ENCODE peak calls at places on chromosome 18, in seven cellular contexts. G, Y, E, F, H, W and I are unnamed samples.

GRCh38 chr18:62354171-62354570 is 29.1 kb downstream of the TNFRSF11A start:
- DNase-seq in G (no peak), Y (no peak), E (no peak), F (no peak), H (no peak), W (no peak), I (no peak)

GRCh38 chr18:63213331-63213900 is 106.2 kb downstream of the BCL2 start:
- DNase-seq in G (no peak), Y (no peak), E (no peak), F (no peak), H (no peak), W (no peak), I (no peak)

GRCh38 chr18:48197819-48198218 is 211.4 kb downstream of the ZBTB7C start:
- DNase-seq in G (no peak), Y (no peak), E (no peak), F (no peak), H (no peak), W (no peak), I (no peak)

GRCh38 chr18:57819671-57820460 is 16.8 kb upstream of the ATP8B1 start:
- DNase-seq in G (no peak), Y (peak; percentile 68), E (no peak), F (no peak), H (peak; percentile 86), W (no peak), I (peak; percentile 57)

GRCh38 chr18:54883816-54884604 is 55.7 kb downstream of the RAB27B start:
- DNase-seq in G (no peak), Y (no peak), E (no peak), F (no peak), H (no peak), W (no peak), I (no peak)

GRCh38 chr18:68461635-68462034 is 253.3 kb downstream of the TMX3 start:
- DNase-seq in G (no peak), Y (no peak), E (no peak), F (no peak), H (no peak), W (no peak), I (no peak)

GRCh38 chr18:39435986-39436385 is 1870.4 kb upstream of the CELF4 start:
- DNase-seq in G (no peak), Y (no peak), E (no peak), F (no peak), H (no peak), W (no peak), I (no peak)

GRCh38 chr18:73942956-73943355 is 204.7 kb downstream of the FBXO15 start:
- DNase-seq in G (no peak), Y (no peak), E (no peak), F (no peak), H (no peak), W (no peak), I (no peak)

GRCh38 chr18:79525556-79526467 is 130.1 kb downstream of the NFATC1 start:
- DNase-seq in G (no peak), Y (no peak), E (no peak), F (peak; percentile 59), H (no peak), W (no peak), I (no peak)

GRCh38 chr18:57859314-57859713 is 56.2 kb upstream of the ATP8B1 start:
- DNase-seq in G (no peak), Y (peak; percentile 39), E (no peak), F (no peak), H (peak; percentile 13), W (no peak), I (peak; percentile 55)

GRCh38 chr18:57621252-57621607 is 406 bp downstream of the NARS1 start:
- DNase-seq in G (peak; percentile 10), Y (no peak), E (no peak), F (no peak), H (no peak), W (no peak), I (no peak)

GRCh38 chr18:3451989-3452749 is 2.2 kb downstream of the TGIF1 start:
- DNase-seq in G (peak; percentile 16), Y (peak; percentile 71), E (peak; percentile 24), F (peak; percentile 62), H (peak; percentile 33), W (no peak), I (no peak)

GRCh38 chr18:68638613-68639012 is 76.3 kb downstream of the TMX3 start:
- DNase-seq in G (no peak), Y (no peak), E (no peak), F (no peak), H (no peak), W (no peak), I (no peak)

GRCh38 chr18:63887424-63887823 is at the start of gene SERPINB2:
- DNase-seq in G (no peak), Y (no peak), E (no peak), F (no peak), H (no peak), W (no peak), I (peak; percentile 14)

GRCh38 chr18:79030680-79031079 is 38.5 kb upstream of the ATP9B start:
- DNase-seq in G (no peak), Y (no peak), E (no peak), F (no peak), H (no peak), W (no peak), I (no peak)

GRCh38 chr18:43931439-43931838 is 654.1 kb upstream of the SYT4 start:
- DNase-seq in G (no peak), Y (no peak), E (no peak), F (no peak), H (no peak), W (no peak), I (no peak)

GRCh38 chr18:41389936-41390667 is 564.9 kb upstream of the PIK3C3 start:
- DNase-seq in G (no peak), Y (no peak), E (no peak), F (no peak), H (no peak), W (no peak), I (no peak)

GRCh38 chr18:31573047-31573446 is 18.6 kb upstream of the TTR start:
- DNase-seq in G (no peak), Y (no peak), E (no peak), F (no peak), H (no peak), W (no peak), I (no peak)

GRCh38 chr18:76765649-76766048 is 56.7 kb upstream of the ZNF236 start:
- DNase-seq in G (no peak), Y (no peak), E (no peak), F (no peak), H (no peak), W (no peak), I (no peak)

GRCh38 chr18:10519999-10520935 is 5.6 kb upstream of the NAPG start:
- DNase-seq in G (peak; percentile 66), Y (peak; percentile 78), E (peak; percentile 27), F (peak; percentile 91), H (peak; percentile 90), W (peak; percentile 92), I (peak; percentile 85)

GRCh38 chr18:48545690-48546365 is 7.0 kb downstream of the CTIF start:
- DNase-seq in G (no peak), Y (peak; percentile 19), E (no peak), F (peak; percentile 30), H (peak; percentile 79), W (peak; percentile 61), I (no peak)

GRCh38 chr18:3333056-3333720 is 71.3 kb downstream of the MYL12B start:
- DNase-seq in G (no peak), Y (no peak), E (no peak), F (no peak), H (no peak), W (no peak), I (no peak)

GRCh38 chr18:26470011-26470637 is 78.2 kb downstream of the KCTD1 start:
- DNase-seq in G (no peak), Y (no peak), E (no peak), F (no peak), H (no peak), W (no peak), I (peak; percentile 78)

GRCh38 chr18:63237486-63237885 is 82.1 kb downstream of the BCL2 start:
- DNase-seq in G (no peak), Y (peak; percentile 13), E (no peak), F (no peak), H (peak; percentile 76), W (no peak), I (no peak)

GRCh38 chr18:21803495-21803894 is 62.9 kb downstream of the MIB1 start:
- DNase-seq in G (no peak), Y (no peak), E (no peak), F (no peak), H (no peak), W (peak; percentile 10), I (no peak)

GRCh38 chr18:58843662-58844035 is 21.0 kb upstream of the ZNF532 start:
- DNase-seq in G (no peak), Y (no peak), E (no peak), F (no peak), H (no peak), W (no peak), I (no peak)

GRCh38 chr18:22378672-22379282 is 38.9 kb downstream of the CTAGE1 start:
- DNase-seq in G (no peak), Y (peak; percentile 56), E (no peak), F (no peak), H (peak; percentile 69), W (no peak), I (peak; percentile 21)

GRCh38 chr18:61736168-61736567 is 156.6 kb downstream of the RNF152 start:
- DNase-seq in G (no peak), Y (no peak), E (no peak), F (no peak), H (no peak), W (no peak), I (no peak)

GRCh38 chr18:79641722-79642497 is 37.7 kb upstream of the CTDP1 start:
- DNase-seq in G (no peak), Y (no peak), E (no peak), F (no peak), H (no peak), W (no peak), I (no peak)

GRCh38 chr18:38250981-38251380 is 685.4 kb upstream of the CELF4 start:
- DNase-seq in G (no peak), Y (no peak), E (no peak), F (no peak), H (no peak), W (no peak), I (no peak)

GRCh38 chr18:69401475-69402218 is 959 bp downstream of the DOK6 start:
- DNase-seq in G (no peak), Y (peak; percentile 2), E (no peak), F (no peak), H (no peak), W (no peak), I (no peak)

GRCh38 chr18:9849407-9849961 is 36.3 kb upstream of the TXNDC2 start:
- DNase-seq in G (no peak), Y (no peak), E (no peak), F (peak; percentile 61), H (peak; percentile 75), W (no peak), I (no peak)

GRCh38 chr18:45321520-45321919 is 293.8 kb upstream of the SLC14A2 start:
- DNase-seq in G (no peak), Y (no peak), E (no peak), F (no peak), H (no peak), W (no peak), I (no peak)

GRCh38 chr18:13376841-13377351 is 158.3 kb downstream of the LDLRAD4 start:
- DNase-seq in G (no peak), Y (no peak), E (peak; percentile 78), F (no peak), H (no peak), W (no peak), I (no peak)

GRCh38 chr18:54112356-54112755 is 112.1 kb downstream of the MBD2 start:
- DNase-seq in G (no peak), Y (no peak), E (no peak), F (no peak), H (no peak), W (peak; percentile 71), I (no peak)

GRCh38 chr18:35345460-35345921 is 1.3 kb upstream of the ZNF24 start:
- DNase-seq in G (peak; percentile 15), Y (no peak), E (no peak), F (no peak), H (no peak), W (no peak), I (peak; percentile 58)

GRCh38 chr18:29184654-29185053 is 1007.7 kb upstream of the CDH2 start:
- DNase-seq in G (no peak), Y (no peak), E (no peak), F (no peak), H (no peak), W (no peak), I (no peak)

GRCh38 chr18:45590060-45590537 is 25.2 kb upstream of the SLC14A2 start:
- DNase-seq in G (no peak), Y (no peak), E (no peak), F (no peak), H (peak; percentile 63), W (no peak), I (no peak)